ENCODE peak calls at places on chromosomes 3 and 15, in ten cellular contexts. One of them, this sample, is unnamed.
A peak's percentile ranks its signal among the peaks of the same experiment; 100 is the strongest.

GRCh38 chr3:152383136-152383606 is 114.4 kb downstream of the MBNL1 start:
- DNase-seq in CD4-positive, alpha-beta T cell: no peak
- DNase-seq in endodermal cell: no peak
- DNase-seq in transverse colon: no peak
- DNase-seq in mammary epithelial cell: no peak
- DNase-seq in dorsolateral prefrontal cortex: no peak
- DNase-seq in upper lobe of right lung: no peak
- DNase-seq in AG04450: no peak
- DNase-seq in kidney: no peak
- DNase-seq in tibial nerve: no peak
- DNase-seq in this sample: no peak

GRCh38 chr15:58329781-58330467 is 101.9 kb upstream of the LIPC start:
- DNase-seq in mammary epithelial cell: no peak
- DNase-seq in upper lobe of right lung: no peak
- DNase-seq in kidney: peak; percentile 72
- DNase-seq in CD4-positive, alpha-beta T cell: no peak
- DNase-seq in AG04450: no peak
- DNase-seq in tibial nerve: no peak
- DNase-seq in endodermal cell: peak; percentile 69
- DNase-seq in transverse colon: peak; percentile 17
- DNase-seq in dorsolateral prefrontal cortex: no peak
- DNase-seq in this sample: no peak

GRCh38 chr3:108511055-108511454 is 659 bp upstream of the MYH15 start:
- DNase-seq in mammary epithelial cell: no peak
- DNase-seq in CD4-positive, alpha-beta T cell: no peak
- DNase-seq in upper lobe of right lung: no peak
- DNase-seq in AG04450: no peak
- DNase-seq in dorsolateral prefrontal cortex: no peak
- DNase-seq in endodermal cell: no peak
- DNase-seq in tibial nerve: no peak
- DNase-seq in kidney: no peak
- DNase-seq in transverse colon: no peak
- DNase-seq in this sample: no peak

GRCh38 chr3:106323586-106323985 is 454.8 kb upstream of the CBLB start:
- DNase-seq in kidney: no peak
- DNase-seq in tibial nerve: no peak
- DNase-seq in AG04450: no peak
- DNase-seq in mammary epithelial cell: no peak
- DNase-seq in CD4-positive, alpha-beta T cell: no peak
- DNase-seq in dorsolateral prefrontal cortex: no peak
- DNase-seq in upper lobe of right lung: no peak
- DNase-seq in transverse colon: no peak
- DNase-seq in endodermal cell: no peak
- DNase-seq in this sample: no peak

GRCh38 chr3:197103766-197104165 is 74.1 kb upstream of the MELTF start:
- DNase-seq in kidney: no peak
- DNase-seq in transverse colon: no peak
- DNase-seq in tibial nerve: no peak
- DNase-seq in CD4-positive, alpha-beta T cell: no peak
- DNase-seq in dorsolateral prefrontal cortex: no peak
- DNase-seq in endodermal cell: no peak
- DNase-seq in upper lobe of right lung: no peak
- DNase-seq in AG04450: peak; percentile 20
- DNase-seq in mammary epithelial cell: no peak
- DNase-seq in this sample: no peak

GRCh38 chr15:62452656-62453055 is 287.6 kb upstream of the C2CD4B start:
- DNase-seq in kidney: no peak
- DNase-seq in CD4-positive, alpha-beta T cell: no peak
- DNase-seq in mammary epithelial cell: no peak
- DNase-seq in upper lobe of right lung: no peak
- DNase-seq in tibial nerve: no peak
- DNase-seq in transverse colon: no peak
- DNase-seq in dorsolateral prefrontal cortex: no peak
- DNase-seq in endodermal cell: no peak
- DNase-seq in AG04450: no peak
- DNase-seq in this sample: no peak

GRCh38 chr3:106457278-106458210 is 588.7 kb upstream of the CBLB start:
- DNase-seq in kidney: no peak
- DNase-seq in CD4-positive, alpha-beta T cell: no peak
- DNase-seq in upper lobe of right lung: no peak
- DNase-seq in tibial nerve: peak; percentile 48
- DNase-seq in transverse colon: no peak
- DNase-seq in mammary epithelial cell: peak; percentile 88
- DNase-seq in endodermal cell: peak; percentile 44
- DNase-seq in AG04450: peak; percentile 60
- DNase-seq in dorsolateral prefrontal cortex: peak; percentile 66
- DNase-seq in this sample: peak; percentile 16

GRCh38 chr15:89680282-89680873 is 1.2 kb upstream of the PLIN1 start:
- DNase-seq in mammary epithelial cell: no peak
- DNase-seq in transverse colon: peak; percentile 76
- DNase-seq in kidney: no peak
- DNase-seq in tibial nerve: peak; percentile 82
- DNase-seq in endodermal cell: no peak
- DNase-seq in AG04450: no peak
- DNase-seq in CD4-positive, alpha-beta T cell: no peak
- DNase-seq in upper lobe of right lung: no peak
- DNase-seq in dorsolateral prefrontal cortex: no peak
- DNase-seq in this sample: no peak

GRCh38 chr15:28459279-28459678 is 73.5 kb downstream of the GOLGA8G start:
- DNase-seq in kidney: no peak
- DNase-seq in CD4-positive, alpha-beta T cell: no peak
- DNase-seq in dorsolateral prefrontal cortex: no peak
- DNase-seq in upper lobe of right lung: no peak
- DNase-seq in endodermal cell: no peak
- DNase-seq in mammary epithelial cell: no peak
- DNase-seq in AG04450: no peak
- DNase-seq in tibial nerve: no peak
- DNase-seq in transverse colon: no peak
- DNase-seq in this sample: no peak

GRCh38 chr3:12393894-12394293 is 90.4 kb upstream of the TSEN2 start:
- DNase-seq in tibial nerve: peak; percentile 37
- DNase-seq in upper lobe of right lung: no peak
- DNase-seq in AG04450: peak; percentile 74
- DNase-seq in CD4-positive, alpha-beta T cell: no peak
- DNase-seq in transverse colon: no peak
- DNase-seq in endodermal cell: no peak
- DNase-seq in mammary epithelial cell: peak; percentile 16
- DNase-seq in dorsolateral prefrontal cortex: no peak
- DNase-seq in kidney: no peak
- DNase-seq in this sample: peak; percentile 13

GRCh38 chr3:65914032-65914739 is 124.5 kb downstream of the MAGI1 start:
- DNase-seq in CD4-positive, alpha-beta T cell: no peak
- DNase-seq in tibial nerve: no peak
- DNase-seq in upper lobe of right lung: no peak
- DNase-seq in transverse colon: no peak
- DNase-seq in AG04450: no peak
- DNase-seq in dorsolateral prefrontal cortex: peak; percentile 30
- DNase-seq in endodermal cell: no peak
- DNase-seq in mammary epithelial cell: no peak
- DNase-seq in kidney: no peak
- DNase-seq in this sample: no peak
- TF ChIP-seq CTCF in CD4-positive, alpha-beta T cell: no peak
- TF ChIP-seq CTCF in tibial nerve: no peak
- TF ChIP-seq CTCF in upper lobe of right lung: no peak
- TF ChIP-seq CTCF in transverse colon: no peak
- TF ChIP-seq CTCF in AG04450: peak; percentile 40
- TF ChIP-seq CTCF in dorsolateral prefrontal cortex: peak; percentile 36
- TF ChIP-seq CTCF in endodermal cell: peak; percentile 63
- TF ChIP-seq CTCF in mammary epithelial cell: no peak
- TF ChIP-seq CTCF in kidney: no peak
- TF ChIP-seq CTCF in this sample: no peak

GRCh38 chr15:50181206-50181982 is 602 bp upstream of the SLC27A2 start:
- DNase-seq in dorsolateral prefrontal cortex: peak; percentile 56
- DNase-seq in transverse colon: no peak
- DNase-seq in AG04450: no peak
- DNase-seq in CD4-positive, alpha-beta T cell: no peak
- DNase-seq in upper lobe of right lung: no peak
- DNase-seq in endodermal cell: peak; percentile 56
- DNase-seq in tibial nerve: no peak
- DNase-seq in mammary epithelial cell: no peak
- DNase-seq in kidney: no peak
- DNase-seq in this sample: no peak

GRCh38 chr15:50180578-50180977 is 1.4 kb upstream of the SLC27A2 start:
- DNase-seq in dorsolateral prefrontal cortex: peak; percentile 4
- DNase-seq in kidney: no peak
- DNase-seq in AG04450: no peak
- DNase-seq in tibial nerve: no peak
- DNase-seq in upper lobe of right lung: no peak
- DNase-seq in transverse colon: no peak
- DNase-seq in endodermal cell: no peak
- DNase-seq in CD4-positive, alpha-beta T cell: no peak
- DNase-seq in mammary epithelial cell: no peak
- DNase-seq in this sample: no peak

GRCh38 chr15:50182233-50183013 is 427 bp downstream of the SLC27A2 start:
- DNase-seq in transverse colon: peak; percentile 19
- DNase-seq in mammary epithelial cell: peak; percentile 47
- DNase-seq in AG04450: no peak
- DNase-seq in upper lobe of right lung: peak; percentile 69
- DNase-seq in tibial nerve: no peak
- DNase-seq in endodermal cell: peak; percentile 87
- DNase-seq in CD4-positive, alpha-beta T cell: no peak
- DNase-seq in kidney: peak; percentile 81
- DNase-seq in dorsolateral prefrontal cortex: peak; percentile 41
- DNase-seq in this sample: peak; percentile 45

GRCh38 chr15:50183112-50183794 is 1.3 kb downstream of the SLC27A2 start:
- DNase-seq in AG04450: no peak
- DNase-seq in transverse colon: no peak
- DNase-seq in tibial nerve: no peak
- DNase-seq in upper lobe of right lung: no peak
- DNase-seq in CD4-positive, alpha-beta T cell: no peak
- DNase-seq in dorsolateral prefrontal cortex: no peak
- DNase-seq in mammary epithelial cell: no peak
- DNase-seq in endodermal cell: no peak
- DNase-seq in kidney: no peak
- DNase-seq in this sample: no peak

GRCh38 chr15:50181983-50182232 is at the start of gene SLC27A2:
- DNase-seq in mammary epithelial cell: no peak
- DNase-seq in kidney: no peak
- DNase-seq in transverse colon: peak; percentile 70
- DNase-seq in endodermal cell: no peak
- DNase-seq in dorsolateral prefrontal cortex: no peak
- DNase-seq in AG04450: no peak
- DNase-seq in tibial nerve: no peak
- DNase-seq in upper lobe of right lung: peak; percentile 76
- DNase-seq in CD4-positive, alpha-beta T cell: no peak
- DNase-seq in this sample: no peak
- H3K27ac ChIP-seq in mammary epithelial cell: no peak within 1 kb of the TSS
- H3K27ac ChIP-seq in kidney: peak within 1 kb of the TSS; percentile 79
- H3K27ac ChIP-seq in transverse colon: peak within 1 kb of the TSS; percentile 20
- H3K27ac ChIP-seq in endodermal cell: no peak within 1 kb of the TSS
- H3K27ac ChIP-seq in dorsolateral prefrontal cortex: no peak within 1 kb of the TSS
- H3K27ac ChIP-seq in AG04450: no peak within 1 kb of the TSS
- H3K27ac ChIP-seq in tibial nerve: no peak within 1 kb of the TSS
- H3K27ac ChIP-seq in upper lobe of right lung: no peak within 1 kb of the TSS
- H3K27ac ChIP-seq in CD4-positive, alpha-beta T cell: no peak within 1 kb of the TSS
- H3K27ac ChIP-seq in this sample: no peak within 1 kb of the TSS

DNA sequence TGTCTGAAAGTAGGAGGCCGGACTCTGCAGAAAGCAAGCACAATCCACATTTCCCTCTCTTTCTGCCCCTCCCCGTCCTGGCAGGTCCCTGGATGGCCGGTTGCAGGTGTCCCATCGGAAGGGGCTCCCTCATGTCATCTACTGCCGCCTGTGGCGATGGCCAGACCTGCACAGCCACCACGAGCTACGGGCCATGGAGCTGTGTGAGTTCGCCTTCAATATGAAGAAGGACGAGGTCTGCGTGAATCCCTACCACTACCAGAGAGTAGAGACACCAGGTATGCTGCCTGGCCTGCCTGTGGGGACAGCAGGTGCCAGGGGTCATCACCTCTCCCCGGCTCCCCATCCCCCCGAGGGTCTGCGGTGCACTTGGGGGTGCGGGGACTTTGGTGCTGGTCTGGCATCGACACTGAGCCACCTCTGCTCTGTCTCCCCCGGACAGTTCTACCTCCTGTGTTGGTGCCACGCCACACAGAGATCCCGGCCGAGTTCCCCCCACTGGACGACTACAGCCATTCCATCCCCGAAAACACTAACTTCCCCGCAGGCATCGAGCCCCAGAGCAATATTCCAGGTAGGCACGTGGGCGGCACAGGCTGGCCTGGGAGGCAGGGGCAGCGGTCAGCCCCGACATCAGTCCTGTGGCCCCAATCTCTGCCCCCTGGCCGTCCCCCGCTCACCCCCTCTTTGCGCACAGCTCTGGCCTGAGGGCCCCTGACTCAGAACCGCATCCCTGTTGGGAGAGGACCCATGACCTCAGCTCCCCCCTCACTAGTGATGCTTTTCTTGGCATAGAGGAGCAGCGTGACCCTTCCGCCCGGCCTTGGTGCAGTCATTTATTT is 89.4 kb downstream of the AAGAB start:
- DNase-seq in mammary epithelial cell: no peak
- DNase-seq in CD4-positive, alpha-beta T cell: no peak
- DNase-seq in endodermal cell: peak; percentile 93
- DNase-seq in upper lobe of right lung: no peak
- DNase-seq in tibial nerve: no peak
- DNase-seq in transverse colon: no peak
- DNase-seq in dorsolateral prefrontal cortex: no peak
- DNase-seq in AG04450: no peak
- DNase-seq in kidney: peak; percentile 85
- DNase-seq in this sample: no peak
- TF ChIP-seq CTCF in mammary epithelial cell: no peak
- TF ChIP-seq CTCF in CD4-positive, alpha-beta T cell: no peak
- TF ChIP-seq CTCF in endodermal cell: peak; percentile 76
- TF ChIP-seq CTCF in upper lobe of right lung: no peak
- TF ChIP-seq CTCF in tibial nerve: no peak
- TF ChIP-seq CTCF in transverse colon: no peak
- TF ChIP-seq CTCF in dorsolateral prefrontal cortex: no peak
- TF ChIP-seq CTCF in AG04450: no peak
- TF ChIP-seq CTCF in kidney: no peak
- TF ChIP-seq CTCF in this sample: no peak

GRCh38 chr3:72972706-72973030 is 23.9 kb upstream of the PPP4R2 start:
- DNase-seq in AG04450: no peak
- DNase-seq in CD4-positive, alpha-beta T cell: no peak
- DNase-seq in mammary epithelial cell: no peak
- DNase-seq in upper lobe of right lung: no peak
- DNase-seq in endodermal cell: no peak
- DNase-seq in transverse colon: no peak
- DNase-seq in tibial nerve: no peak
- DNase-seq in dorsolateral prefrontal cortex: no peak
- DNase-seq in kidney: no peak
- DNase-seq in this sample: no peak

GRCh38 chr3:72970942-72971341 is 25.7 kb upstream of the PPP4R2 start:
- DNase-seq in CD4-positive, alpha-beta T cell: no peak
- DNase-seq in kidney: no peak
- DNase-seq in endodermal cell: no peak
- DNase-seq in transverse colon: no peak
- DNase-seq in AG04450: no peak
- DNase-seq in upper lobe of right lung: no peak
- DNase-seq in mammary epithelial cell: no peak
- DNase-seq in tibial nerve: no peak
- DNase-seq in dorsolateral prefrontal cortex: no peak
- DNase-seq in this sample: no peak

GRCh38 chr3:72973786-72974185 is 22.8 kb upstream of the PPP4R2 start:
- DNase-seq in endodermal cell: no peak
- DNase-seq in kidney: no peak
- DNase-seq in transverse colon: no peak
- DNase-seq in dorsolateral prefrontal cortex: no peak
- DNase-seq in tibial nerve: no peak
- DNase-seq in upper lobe of right lung: no peak
- DNase-seq in mammary epithelial cell: no peak
- DNase-seq in CD4-positive, alpha-beta T cell: no peak
- DNase-seq in AG04450: no peak
- DNase-seq in this sample: no peak

GRCh38 chr3:72974956-72975355 is 21.7 kb upstream of the PPP4R2 start:
- DNase-seq in endodermal cell: no peak
- DNase-seq in mammary epithelial cell: no peak
- DNase-seq in kidney: no peak
- DNase-seq in AG04450: no peak
- DNase-seq in tibial nerve: no peak
- DNase-seq in CD4-positive, alpha-beta T cell: no peak
- DNase-seq in dorsolateral prefrontal cortex: no peak
- DNase-seq in upper lobe of right lung: no peak
- DNase-seq in transverse colon: no peak
- DNase-seq in this sample: no peak

GRCh38 chr3:72973031-72973723 is 23.4 kb upstream of the PPP4R2 start:
- DNase-seq in transverse colon: peak; percentile 84
- DNase-seq in mammary epithelial cell: peak; percentile 77
- DNase-seq in kidney: no peak
- DNase-seq in endodermal cell: peak; percentile 82
- DNase-seq in upper lobe of right lung: no peak
- DNase-seq in AG04450: no peak
- DNase-seq in tibial nerve: no peak
- DNase-seq in dorsolateral prefrontal cortex: no peak
- DNase-seq in CD4-positive, alpha-beta T cell: no peak
- DNase-seq in this sample: no peak
- H3K27ac ChIP-seq in transverse colon: peak overlapping the region; percentile 50
- H3K27ac ChIP-seq in mammary epithelial cell: no peak overlapping the region
- H3K27ac ChIP-seq in kidney: no peak overlapping the region
- H3K27ac ChIP-seq in endodermal cell: no peak overlapping the region
- H3K27ac ChIP-seq in upper lobe of right lung: no peak overlapping the region
- H3K27ac ChIP-seq in AG04450: no peak overlapping the region
- H3K27ac ChIP-seq in tibial nerve: no peak overlapping the region
- H3K27ac ChIP-seq in dorsolateral prefrontal cortex: no peak overlapping the region
- H3K27ac ChIP-seq in CD4-positive, alpha-beta T cell: no peak overlapping the region
- H3K27ac ChIP-seq in this sample: no peak overlapping the region